ENCODE peak calls at places on chromosomes 16 and 17, in eight cellular contexts. K is NCI-H345; W is brain microvascular endothelial cell; M is CD4-positive, alpha-beta T cell; G is activated CD8-positive, alpha-beta T cell treated with anti-CD3 and anti-CD28 coated beads for 36 hours; I is pons; Z is B cell; D is erythroblast. L is an unnamed sample.

GRCh38 chr16:69412287-69412686 is 12.1 kb upstream of the CYB5B start:
- DNase-seq in K (no peak), W (no peak), M (no peak), G (no peak), I (no peak), Z (no peak), D (no peak), L (no peak)

GRCh38 chr16:85457366-85457765 is 155.8 kb upstream of the GSE1 start:
- DNase-seq in K (no peak), W (no peak), M (no peak), G (no peak), I (no peak), Z (no peak), D (no peak), L (no peak)

GRCh38 chr16:86285938-86286921 is 224.1 kb upstream of the FOXF1 start:
- DNase-seq in K (no peak), W (no peak), M (no peak), G (no peak), I (no peak), Z (no peak), D (no peak), L (no peak)

GRCh38 chr16:76668207-76668725 is 391.1 kb downstream of the CNTNAP4 start:
- DNase-seq in K (no peak), W (no peak), M (no peak), G (no peak), I (no peak), Z (no peak), D (peak; percentile 26), L (no peak)

GRCh38 chr16:57600048-57600835 is 28.2 kb upstream of the ADGRG1 start:
- DNase-seq in K (no peak), W (peak; percentile 17), M (no peak), G (peak; percentile 61), I (no peak), Z (peak; percentile 56), D (peak; percentile 56), L (peak; percentile 66)

GRCh38 chr16:87702325-87702811 is 63.4 kb downstream of the KLHDC4 start:
- DNase-seq in K (no peak), W (peak; percentile 16), M (no peak), G (peak; percentile 70), I (no peak), Z (peak; percentile 67), D (peak; percentile 31), L (peak; percentile 84)

GRCh38 chr17:47978324-47978723 is 7.4 kb downstream of the CDK5RAP3 start:
- DNase-seq in K (peak; percentile 38), W (peak; percentile 31), M (peak; percentile 18), G (peak; percentile 68), I (no peak), Z (peak; percentile 73), D (peak; percentile 76), L (peak; percentile 84)

GRCh38 chr17:77619851-77620250 is 338.7 kb upstream of the TNRC6C start:
- DNase-seq in K (no peak), W (peak; percentile 80), M (no peak), G (no peak), I (no peak), Z (no peak), D (no peak), L (no peak)

GRCh38 chr16:69483611-69484010 is 59.2 kb downstream of the CYB5B start:
- DNase-seq in K (no peak), W (no peak), M (no peak), G (no peak), I (no peak), Z (no peak), D (no peak), L (no peak)

GRCh38 chr17:8056976-8057625 is 18.2 kb downstream of the ALOX15B start:
- DNase-seq in K (no peak), W (no peak), M (no peak), G (no peak), I (no peak), Z (no peak), D (no peak), L (no peak)

L was measured in germinal center.